ENCODE peak calls at places on chromosomes 12 and 14, in five cellular contexts. One of them, this sample, is unnamed.

GRCh38 chr14:78752789-78753188 is 582.6 kb downstream of the NRXN3 start:
- DNase-seq in GM12878: no peak
- DNase-seq in HepG2: no peak
- DNase-seq in K562: no peak
- DNase-seq in SK-N-SH: no peak
- DNase-seq in this sample: no peak

GRCh38 chr14:83779266-83779665 is 1750.7 kb upstream of the FLRT2 start:
- DNase-seq in HepG2: no peak
- DNase-seq in K562: no peak
- DNase-seq in GM12878: no peak
- DNase-seq in SK-N-SH: no peak
- DNase-seq in this sample: no peak

GRCh38 chr14:76844223-76844622 is 18.0 kb downstream of the LRRC74A start:
- DNase-seq in SK-N-SH: no peak
- DNase-seq in HepG2: no peak
- DNase-seq in GM12878: no peak
- DNase-seq in K562: no peak
- DNase-seq in this sample: no peak

GRCh38 chr12:102522768-102523167 is 42.4 kb upstream of the IGF1 start:
- DNase-seq in GM12878: no peak
- DNase-seq in SK-N-SH: no peak
- DNase-seq in HepG2: peak
- DNase-seq in K562: no peak
- DNase-seq in this sample: peak

GRCh38 chr12:31008961-31009840 is 64.5 kb upstream of the DDX11 start:
- DNase-seq in GM12878: no peak
- DNase-seq in HepG2: no peak
- DNase-seq in K562: no peak
- DNase-seq in SK-N-SH: no peak
- DNase-seq in this sample: no peak

GRCh38 chr12:26614217-26614616 is 218.8 kb downstream of the ITPR2 start:
- DNase-seq in HepG2: no peak
- DNase-seq in K562: peak
- DNase-seq in SK-N-SH: peak
- DNase-seq in GM12878: no peak
- DNase-seq in this sample: peak

GRCh38 chr12:25328082-25328712 is 77.5 kb upstream of the KRAS start:
- DNase-seq in GM12878: no peak
- DNase-seq in HepG2: peak
- DNase-seq in K562: no peak
- DNase-seq in SK-N-SH: no peak
- DNase-seq in this sample: peak

GRCh38 chr14:38481939-38482678 is 226.2 kb upstream of the CLEC14A start:
- DNase-seq in SK-N-SH: no peak
- DNase-seq in GM12878: no peak
- DNase-seq in K562: no peak
- DNase-seq in HepG2: no peak
- DNase-seq in this sample: no peak

GRCh38 chr14:79426103-79426755 is 785.1 kb downstream of the DIO2 start:
- DNase-seq in HepG2: no peak
- DNase-seq in SK-N-SH: no peak
- DNase-seq in K562: no peak
- DNase-seq in GM12878: no peak
- DNase-seq in this sample: no peak

GRCh38 chr12:104456950-104457745 is 400 bp downstream of the CHST11 start:
- DNase-seq in HepG2: no peak
- DNase-seq in SK-N-SH: peak
- DNase-seq in GM12878: no peak
- DNase-seq in K562: peak
- DNase-seq in this sample: peak

GRCh38 chr12:115090783-115091182 is 406.8 kb upstream of the TBX3 start:
- DNase-seq in SK-N-SH: no peak
- DNase-seq in HepG2: no peak
- DNase-seq in GM12878: no peak
- DNase-seq in K562: no peak
- DNase-seq in this sample: no peak

GRCh38 chr12:43282106-43282505 is 269.9 kb downstream of the ADAMTS20 start:
- DNase-seq in GM12878: no peak
- DNase-seq in HepG2: no peak
- DNase-seq in K562: no peak
- DNase-seq in SK-N-SH: peak
- DNase-seq in this sample: no peak
- TF ChIP-seq FOXM1 in GM12878: no peak
- TF ChIP-seq FOXM1 in HepG2: no peak
- TF ChIP-seq FOXM1 in K562: no peak
- TF ChIP-seq FOXM1 in SK-N-SH: no peak
- TF ChIP-seq FOXM1 in this sample: no peak

GRCh38 chr12:83389237-83389996 is 702.7 kb downstream of the TMTC2 start:
- DNase-seq in HepG2: no peak
- DNase-seq in SK-N-SH: no peak
- DNase-seq in GM12878: no peak
- DNase-seq in K562: no peak
- DNase-seq in this sample: peak
- TF ChIP-seq FOXM1 in HepG2: no peak
- TF ChIP-seq FOXM1 in SK-N-SH: no peak
- TF ChIP-seq FOXM1 in GM12878: no peak
- TF ChIP-seq FOXM1 in K562: peak
- TF ChIP-seq FOXM1 in this sample: no peak

GRCh38 chr14:51554339-51554920 is 97.3 kb upstream of the FRMD6 start:
- DNase-seq in GM12878: no peak
- DNase-seq in SK-N-SH: no peak
- DNase-seq in HepG2: no peak
- DNase-seq in K562: no peak
- DNase-seq in this sample: no peak
- TF ChIP-seq FOXM1 in GM12878: no peak
- TF ChIP-seq FOXM1 in SK-N-SH: no peak
- TF ChIP-seq FOXM1 in HepG2: no peak
- TF ChIP-seq FOXM1 in K562: no peak
- TF ChIP-seq FOXM1 in this sample: no peak

DNA sequence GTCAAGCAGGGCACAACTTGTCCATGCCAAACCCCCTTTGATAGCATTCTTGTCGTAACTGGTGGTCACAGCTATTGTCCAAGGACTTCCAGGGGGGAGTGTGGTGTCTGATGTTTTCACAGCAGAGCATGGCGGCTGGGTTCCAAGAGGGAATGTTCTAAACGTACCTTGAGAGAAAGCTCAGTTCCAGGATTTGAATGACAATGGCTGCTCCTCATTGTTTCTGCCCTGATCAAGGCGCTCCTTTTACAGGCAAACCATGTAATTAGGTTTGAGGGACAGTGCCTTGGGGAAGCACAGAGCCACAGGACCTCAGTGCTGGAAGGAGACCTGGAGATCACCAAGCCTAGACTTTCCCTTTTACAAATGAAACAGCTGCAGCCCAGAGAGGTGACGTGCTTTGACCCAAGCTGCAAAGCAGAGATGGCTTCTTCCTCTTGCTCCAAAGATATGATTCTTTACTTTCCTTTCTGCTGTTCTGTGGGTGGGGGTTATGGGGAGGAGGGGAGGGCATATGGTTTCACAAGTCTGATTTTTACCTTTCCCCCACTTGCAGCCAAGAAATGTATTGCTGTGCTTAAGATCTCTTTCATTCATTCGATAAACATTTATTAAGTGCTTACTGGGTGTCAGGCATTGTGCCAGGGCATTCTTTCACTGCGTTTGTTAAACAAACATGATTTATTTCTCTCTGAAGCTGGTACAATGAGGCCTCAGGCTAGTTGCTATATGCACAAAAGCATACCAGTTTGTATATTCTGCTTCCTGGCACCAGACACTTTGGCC is 172.8 kb downstream of the KTN1 start:
- DNase-seq in GM12878: no peak
- DNase-seq in K562: no peak
- DNase-seq in HepG2: no peak
- DNase-seq in SK-N-SH: no peak
- DNase-seq in this sample: no peak
- TF ChIP-seq FOXM1 in GM12878: no peak
- TF ChIP-seq FOXM1 in K562: no peak
- TF ChIP-seq FOXM1 in HepG2: no peak
- TF ChIP-seq FOXM1 in SK-N-SH: no peak
- TF ChIP-seq FOXM1 in this sample: no peak

GRCh38 chr14:103312006-103312635 is 21.9 kb upstream of the EIF5 start:
- DNase-seq in GM12878: no peak
- DNase-seq in HepG2: no peak
- DNase-seq in SK-N-SH: no peak
- DNase-seq in K562: no peak
- DNase-seq in this sample: no peak
- TF ChIP-seq FOXM1 in GM12878: no peak
- TF ChIP-seq FOXM1 in HepG2: no peak
- TF ChIP-seq FOXM1 in SK-N-SH: no peak
- TF ChIP-seq FOXM1 in K562: no peak
- TF ChIP-seq FOXM1 in this sample: no peak

DNA sequence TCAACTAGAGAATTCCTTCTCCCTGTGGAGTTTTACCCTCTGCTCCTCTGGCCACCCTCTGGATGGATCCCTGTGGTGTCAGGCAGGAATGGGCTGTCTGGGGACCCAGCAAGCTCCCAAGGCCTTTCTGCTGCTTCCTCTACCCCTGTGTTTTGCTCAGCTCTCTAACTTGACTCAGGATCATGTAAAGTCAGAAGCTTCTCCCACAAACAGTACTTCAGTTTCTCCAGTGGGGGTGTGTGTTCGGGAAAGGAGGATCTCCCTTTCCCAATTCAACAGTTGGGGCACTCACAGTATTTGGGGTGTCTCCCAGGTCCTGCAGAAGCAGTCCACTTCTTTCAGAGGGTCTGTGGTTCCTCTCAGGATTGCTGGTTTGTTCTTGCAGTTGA is 162.4 kb upstream of the NUDT4 start:
- DNase-seq in K562: no peak
- DNase-seq in HepG2: peak
- DNase-seq in GM12878: no peak
- DNase-seq in SK-N-SH: no peak
- DNase-seq in this sample: no peak
- TF ChIP-seq FOXM1 in K562: no peak
- TF ChIP-seq FOXM1 in HepG2: no peak
- TF ChIP-seq FOXM1 in GM12878: no peak
- TF ChIP-seq FOXM1 in SK-N-SH: no peak
- TF ChIP-seq FOXM1 in this sample: no peak

DNA sequence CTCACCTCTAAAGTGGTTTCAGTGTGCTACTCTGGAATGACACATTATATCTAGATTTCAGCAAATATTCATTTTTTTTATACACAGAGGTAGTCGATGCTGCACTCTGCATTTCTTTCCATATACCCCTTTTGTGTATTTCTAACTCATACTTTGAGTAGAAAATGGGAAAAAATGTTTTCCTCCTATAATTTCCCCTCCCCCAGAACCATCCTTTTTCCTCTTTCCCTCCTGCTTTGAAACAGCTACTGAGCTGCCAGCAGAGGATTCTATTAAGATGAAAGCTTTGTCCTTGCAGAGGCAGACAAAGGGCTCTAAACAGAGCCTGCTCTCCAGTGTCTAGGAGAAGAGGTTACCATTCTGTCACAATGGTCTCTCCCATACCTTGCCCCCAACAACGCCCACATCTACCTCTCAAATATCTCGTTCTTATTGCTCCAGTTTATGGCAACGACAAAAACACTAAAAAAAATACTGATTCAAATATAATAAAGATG is 74.6 kb upstream of the OSBPL8 start:
- DNase-seq in HepG2: no peak
- DNase-seq in K562: no peak
- DNase-seq in SK-N-SH: peak
- DNase-seq in GM12878: no peak
- DNase-seq in this sample: no peak
- TF ChIP-seq FOXM1 in HepG2: no peak
- TF ChIP-seq FOXM1 in K562: no peak
- TF ChIP-seq FOXM1 in SK-N-SH: no peak
- TF ChIP-seq FOXM1 in GM12878: no peak
- TF ChIP-seq FOXM1 in this sample: no peak

DNA sequence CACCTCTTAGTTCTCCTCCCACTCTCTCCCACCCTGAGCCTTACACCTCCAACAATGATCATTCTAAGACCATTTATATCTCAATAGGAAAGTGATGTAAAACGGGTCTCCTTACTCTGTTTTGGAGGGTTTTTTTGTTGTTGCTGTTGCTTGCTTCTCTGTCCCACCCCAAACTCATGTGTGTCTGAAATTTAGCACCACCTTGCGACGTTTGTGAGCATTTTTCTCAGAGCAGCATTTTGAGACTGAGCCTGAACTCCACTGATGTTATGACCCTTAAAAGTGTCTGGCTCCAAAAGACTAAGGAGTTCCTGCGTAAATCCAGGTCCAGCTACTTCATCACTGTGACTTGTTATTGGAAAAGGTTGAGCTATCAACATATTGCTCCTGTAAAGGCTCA is 155.0 kb downstream of the DAD1 start:
- DNase-seq in HepG2: peak
- DNase-seq in SK-N-SH: no peak
- DNase-seq in K562: no peak
- DNase-seq in GM12878: no peak
- DNase-seq in this sample: no peak
- TF ChIP-seq FOXM1 in HepG2: no peak
- TF ChIP-seq FOXM1 in SK-N-SH: no peak
- TF ChIP-seq FOXM1 in K562: no peak
- TF ChIP-seq FOXM1 in GM12878: no peak
- TF ChIP-seq FOXM1 in this sample: no peak

GRCh38 chr14:31297701-31298344 is 90.2 kb upstream of the HECTD1 start:
- DNase-seq in SK-N-SH: no peak
- DNase-seq in GM12878: no peak
- DNase-seq in HepG2: no peak
- DNase-seq in K562: no peak
- DNase-seq in this sample: no peak
- TF ChIP-seq FOXM1 in SK-N-SH: no peak
- TF ChIP-seq FOXM1 in GM12878: no peak
- TF ChIP-seq FOXM1 in HepG2: no peak
- TF ChIP-seq FOXM1 in K562: no peak
- TF ChIP-seq FOXM1 in this sample: no peak

GRCh38 chr12:75767957-75768356 is 256.5 kb upstream of the KRR1 start:
- DNase-seq in SK-N-SH: no peak
- DNase-seq in K562: no peak
- DNase-seq in GM12878: no peak
- DNase-seq in HepG2: no peak
- DNase-seq in this sample: no peak
- TF ChIP-seq FOXM1 in SK-N-SH: no peak
- TF ChIP-seq FOXM1 in K562: no peak
- TF ChIP-seq FOXM1 in GM12878: no peak
- TF ChIP-seq FOXM1 in HepG2: no peak
- TF ChIP-seq FOXM1 in this sample: no peak